ENCODE peak calls at places on chromosomes 16 and 17, in six cellular contexts. H, G, N, M, R and Z are unnamed samples.

GRCh38 chr17:49976163-49976827 is 7.3 kb downstream of the DLX4 start:
- DNase-seq in H (no peak), G (no peak), N (no peak), M (no peak), R (no peak), Z (no peak)

GRCh38 chr17:6429266-6429665 is 5.7 kb downstream of the AIPL1 start:
- DNase-seq in H (no peak), G (no peak), N (no peak), M (no peak), R (no peak), Z (no peak)

GRCh38 chr16:50878966-50879615 is 137.2 kb downstream of the CYLD start:
- DNase-seq in H (no peak), G (no peak), N (no peak), M (no peak), R (no peak), Z (no peak)

GRCh38 chr17:75894049-75894742 is 2.6 kb downstream of the TRIM65 start:
- DNase-seq in H (no peak), G (no peak), N (no peak), M (no peak), R (no peak), Z (no peak)

GRCh38 chr17:33113281-33114010 is 121.8 kb downstream of the SPACA3 start:
- DNase-seq in H (no peak), G (no peak), N (no peak), M (no peak), R (no peak), Z (no peak)

GRCh38 chr16:59373632-59374031 is 639.5 kb upstream of the GOT2 start:
- DNase-seq in H (no peak), G (no peak), N (no peak), M (no peak), R (no peak), Z (no peak)

GRCh38 chr16:69123894-69124293 is 8.5 kb downstream of the CHTF8 start:
- DNase-seq in H (no peak), G (peak), N (no peak), M (peak), R (no peak), Z (no peak)

GRCh38 chr17:41868568-41868967 is 3.3 kb upstream of the KLHL11 start:
- DNase-seq in H (no peak), G (no peak), N (no peak), M (no peak), R (no peak), Z (no peak)

GRCh38 chr17:42608692-42609181 is 437 bp downstream of the RETREG3 start:
- DNase-seq in H (peak), G (no peak), N (no peak), M (no peak), R (peak), Z (no peak)

GRCh38 chr17:42248351-42249179 is 27.6 kb downstream of the STAT5B start:
- DNase-seq in H (peak), G (no peak), N (no peak), M (peak), R (peak), Z (peak)

GRCh38 chr17:32551186-32551955 is 64.6 kb downstream of the CDK5R1 start:
- DNase-seq in H (no peak), G (no peak), N (peak), M (no peak), R (no peak), Z (no peak)

GRCh38 chr17:11598274-11599221 is at the start of gene DNAH9:
- DNase-seq in H (peak), G (peak), N (peak), M (peak), R (peak), Z (peak)

GRCh38 chr17:31394544-31394943 is 3.1 kb downstream of the RAB11FIP4 start:
- DNase-seq in H (no peak), G (no peak), N (no peak), M (peak), R (peak), Z (no peak)

GRCh38 chr17:51541215-51541614 is 280.9 kb downstream of the UTP18 start:
- DNase-seq in H (no peak), G (no peak), N (no peak), M (no peak), R (no peak), Z (no peak)

GRCh38 chr17:33072421-33073175 is 81.0 kb downstream of the SPACA3 start:
- DNase-seq in H (no peak), G (no peak), N (no peak), M (no peak), R (no peak), Z (no peak)

GRCh38 chr17:49730078-49730786 is 22.5 kb upstream of the SLC35B1 start:
- DNase-seq in H (no peak), G (no peak), N (no peak), M (peak), R (peak), Z (peak)

GRCh38 chr16:61900482-61900881 is 135.8 kb downstream of the CDH8 start:
- DNase-seq in H (no peak), G (no peak), N (no peak), M (no peak), R (no peak), Z (no peak)

GRCh38 chr16:46629331-46629843 is 8.2 kb upstream of the SHCBP1 start:
- DNase-seq in H (no peak), G (peak), N (no peak), M (no peak), R (no peak), Z (no peak)

GRCh38 chr16:85535352-85536072 is 77.6 kb upstream of the GSE1 start:
- DNase-seq in H (no peak), G (no peak), N (no peak), M (peak), R (no peak), Z (no peak)

GRCh38 chr17:38508570-38508950 is 80.3 kb downstream of the ARHGAP23 start:
- DNase-seq in H (no peak), G (no peak), N (no peak), M (no peak), R (no peak), Z (no peak)

GRCh38 chr17:32157225-32157624 is 14.9 kb downstream of the RHOT1 start:
- DNase-seq in H (no peak), G (no peak), N (no peak), M (no peak), R (no peak), Z (no peak)

GRCh38 chr16:28166394-28167208 is 45.2 kb downstream of the XPO6 start:
- DNase-seq in H (no peak), G (no peak), N (peak), M (no peak), R (no peak), Z (peak)

GRCh38 chr17:29167393-29168078 is 12.7 kb downstream of the MYO18A start:
- DNase-seq in H (no peak), G (no peak), N (no peak), M (no peak), R (no peak), Z (no peak)
- TF ChIP-seq CTCF in H (no peak), G (no peak), N (no peak), M (no peak), R (no peak), Z (no peak)

GRCh38 chr16:11734653-11735043 is 8.0 kb downstream of the TXNDC11 start:
- DNase-seq in H (no peak), G (no peak), N (no peak), M (no peak), R (no peak), Z (no peak)
- H3K4me3 ChIP-seq in H (no peak), G (no peak), N (no peak), M (no peak), R (no peak), Z (no peak)

DNA sequence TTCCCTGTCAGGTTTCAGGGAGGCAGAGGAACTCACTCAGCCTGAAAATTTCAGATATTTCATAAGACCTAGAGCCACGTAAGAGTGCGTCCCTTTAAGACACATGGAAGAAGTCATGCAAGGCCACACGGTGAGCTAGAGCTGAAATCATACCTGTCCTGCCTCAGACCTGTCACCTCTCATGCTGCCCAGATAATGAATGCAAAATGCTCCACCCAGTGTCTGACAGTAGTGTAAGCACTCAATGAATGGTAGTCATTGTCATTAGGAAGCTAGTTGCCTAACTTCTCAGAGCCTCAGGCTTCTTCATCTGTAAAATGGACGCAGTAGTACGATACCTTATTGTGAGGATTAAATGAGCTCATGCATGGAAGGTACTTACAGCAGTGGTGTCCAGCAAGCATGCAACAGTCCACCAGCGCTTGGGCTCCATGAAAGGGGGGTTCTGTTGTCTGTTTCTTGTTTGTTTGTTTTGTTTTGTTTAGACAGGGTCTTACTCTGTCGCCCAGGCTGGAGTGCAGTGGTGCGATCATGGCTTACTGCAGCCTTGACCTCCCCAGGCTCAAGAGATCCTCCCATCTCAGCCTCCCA is 60.7 kb downstream of the WSB1 start:
- DNase-seq in H (no peak), G (no peak), N (no peak), M (no peak), R (no peak), Z (no peak)
- TF ChIP-seq CTCF in H (no peak), G (no peak), N (no peak), M (no peak), R (no peak), Z (no peak)

DNA sequence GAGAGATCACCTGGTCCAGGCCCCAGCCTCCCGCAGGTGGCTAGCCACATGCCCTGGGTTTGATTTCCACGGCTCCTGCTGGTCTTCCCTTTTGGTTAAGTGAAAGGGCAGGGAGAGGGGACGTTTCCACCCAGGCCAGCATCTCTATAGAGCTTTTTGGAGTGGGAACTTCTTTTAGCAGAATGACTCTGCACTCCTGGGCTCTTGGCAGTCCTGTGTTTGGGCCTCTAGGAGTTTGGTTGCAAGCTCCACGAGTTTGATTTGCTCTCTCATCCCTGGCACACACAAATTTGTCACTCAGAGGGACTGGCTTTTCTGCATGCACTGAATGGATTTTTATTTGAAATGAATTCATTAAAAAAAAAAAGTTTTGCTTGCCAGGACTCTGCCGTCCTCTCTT is 32.8 kb downstream of the MSI2 start:
- DNase-seq in H (no peak), G (no peak), N (no peak), M (no peak), R (no peak), Z (no peak)
- H3K4me3 ChIP-seq in H (no peak), G (no peak), N (no peak), M (no peak), R (no peak), Z (peak)

GRCh38 chr17:79458356-79458755 is 152.5 kb downstream of the RBFOX3 start:
- DNase-seq in H (no peak), G (no peak), N (no peak), M (no peak), R (no peak), Z (no peak)

GRCh38 chr17:79463421-79464309 is 147.2 kb downstream of the RBFOX3 start:
- DNase-seq in H (no peak), G (no peak), N (no peak), M (no peak), R (no peak), Z (no peak)

GRCh38 chr17:79459846-79460245 is 151.0 kb downstream of the RBFOX3 start:
- DNase-seq in H (no peak), G (no peak), N (no peak), M (no peak), R (no peak), Z (no peak)

GRCh38 chr17:79459003-79459655 is 151.7 kb downstream of the RBFOX3 start:
- DNase-seq in H (no peak), G (no peak), N (no peak), M (no peak), R (no peak), Z (no peak)

DNA sequence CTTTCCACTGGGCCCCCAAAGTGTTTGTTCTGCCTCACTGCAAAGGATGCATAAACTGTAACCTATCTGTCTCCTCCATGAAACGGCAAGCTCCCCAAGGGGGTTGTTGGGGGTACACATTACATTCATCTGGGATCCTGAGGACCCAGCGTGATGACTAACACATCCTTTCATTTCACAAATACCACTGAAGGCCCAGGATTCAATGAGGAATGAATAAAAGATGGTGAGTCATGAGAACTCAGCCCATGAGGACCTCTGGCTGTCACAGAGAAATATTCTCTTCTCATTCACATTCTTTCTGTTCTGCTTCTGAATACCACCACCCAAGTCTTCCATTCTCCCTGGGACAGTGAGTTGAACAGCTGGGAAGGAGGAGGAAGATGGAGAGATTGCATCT is 149.8 kb downstream of the RBFOX3 start:
- DNase-seq in H (no peak), G (peak), N (no peak), M (no peak), R (no peak), Z (no peak)
- TF ChIP-seq CTCF in H (no peak), G (no peak), N (no peak), M (no peak), R (no peak), Z (no peak)